ENCODE peak calls at places on chromosome 21, in seven cellular contexts. Q is ecto neural progenitor cell; O is esophagus squamous epithelium; F is anterior cingulate cortex; E is activated CD4-positive, alpha-beta T cell treated with anti-CD3 and anti-CD28 coated beads, Interleukin-2, amount 10 ng/mL, durations not matched to agents 7 days and 5 days; D is NCI-H1105; S is T-helper 1 cell. W is an unnamed sample.
A peak's percentile ranks its signal among the peaks of the same experiment; 100 is the strongest.

GRCh38 chr21:35225573-35225972 is 176.5 kb upstream of the RUNX1 start:
- DNase-seq in Q (no peak), O (no peak), F (no peak), E (no peak), D (no peak), S (no peak), W (no peak)

GRCh38 chr21:30251781-30252180 is 31.0 kb downstream of the KRTAP24-1 start:
- DNase-seq in Q (no peak), O (no peak), F (no peak), E (no peak), D (no peak), S (no peak), W (no peak)

GRCh38 chr21:41071410-41071809 is 96.5 kb upstream of the BACE2 start:
- DNase-seq in Q (peak; percentile 64), O (no peak), F (no peak), E (no peak), D (no peak), S (no peak), W (no peak)

GRCh38 chr21:41809891-41810596 is 43.2 kb upstream of the RIPK4 start:
- DNase-seq in Q (no peak), O (no peak), F (no peak), E (no peak), D (no peak), S (no peak), W (no peak)

GRCh38 chr21:32307706-32308105 is 9.1 kb downstream of the MRAP start:
- DNase-seq in Q (no peak), O (no peak), F (no peak), E (no peak), D (no peak), S (no peak), W (no peak)

GRCh38 chr21:44263221-44263671 is 1.5 kb upstream of the DNMT3L start:
- DNase-seq in Q (peak; percentile 86), O (no peak), F (no peak), E (no peak), D (no peak), S (no peak), W (no peak)

GRCh38 chr21:43588957-43589356 is 70.3 kb downstream of the HSF2BP start:
- DNase-seq in Q (no peak), O (no peak), F (no peak), E (no peak), D (no peak), S (no peak), W (no peak)

GRCh38 chr21:42681296-42682206 is 28.1 kb downstream of the PDE9A start:
- DNase-seq in Q (no peak), O (no peak), F (no peak), E (peak; percentile 25), D (no peak), S (peak; percentile 23), W (no peak)

GRCh38 chr21:24225432-24225831 is 1381.8 kb downstream of the MRPL39 start:
- DNase-seq in Q (no peak), O (no peak), F (no peak), E (no peak), D (no peak), S (no peak), W (no peak)

GRCh38 chr21:38699048-38699447 is 106.7 kb upstream of the ETS2 start:
- DNase-seq in Q (no peak), O (no peak), F (no peak), E (no peak), D (no peak), S (no peak), W (no peak)

GRCh38 chr21:35275776-35276175 is 226.7 kb upstream of the RUNX1 start:
- DNase-seq in Q (no peak), O (no peak), F (no peak), E (no peak), D (no peak), S (no peak), W (no peak)

GRCh38 chr21:46159390-46159789 is 4.0 kb upstream of the FTCD start:
- DNase-seq in Q (peak; percentile 43), O (no peak), F (no peak), E (no peak), D (no peak), S (no peak), W (no peak)

GRCh38 chr21:29677326-29677725 is 262.5 kb downstream of the GRIK1 start:
- DNase-seq in Q (no peak), O (no peak), F (no peak), E (no peak), D (no peak), S (no peak), W (no peak)

GRCh38 chr21:45972353-45972715 is 9.2 kb upstream of the COL6A1 start:
- DNase-seq in Q (no peak), O (no peak), F (no peak), E (no peak), D (no peak), S (no peak), W (no peak)

GRCh38 chr21:25934130-25934529 is 199.4 kb downstream of the GABPA start:
- DNase-seq in Q (no peak), O (no peak), F (no peak), E (no peak), D (no peak), S (no peak), W (peak; percentile 74)

GRCh38 chr21:45317401-45318145 is 29.9 kb upstream of the POFUT2 start:
- DNase-seq in Q (no peak), O (no peak), F (no peak), E (no peak), D (no peak), S (no peak), W (peak; percentile 76)

GRCh38 chr21:35428041-35428400 is 378.9 kb upstream of the RUNX1 start:
- DNase-seq in Q (no peak), O (no peak), F (no peak), E (no peak), D (no peak), S (no peak), W (no peak)

GRCh38 chr21:37862536-37862935 is 53.7 kb downstream of the KCNJ6 start:
- DNase-seq in Q (peak; percentile 48), O (no peak), F (no peak), E (no peak), D (peak; percentile 12), S (no peak), W (peak; percentile 61)

GRCh38 chr21:34345892-34346291 is 17.9 kb upstream of the KCNE2 start:
- DNase-seq in Q (no peak), O (no peak), F (no peak), E (no peak), D (no peak), S (no peak), W (no peak)

GRCh38 chr21:42061195-42061865 is 9.8 kb upstream of the UMODL1 start:
- DNase-seq in Q (no peak), O (no peak), F (peak; percentile 27), E (peak; percentile 41), D (no peak), S (peak; percentile 62), W (no peak)

GRCh38 chr21:45551316-45551715 is 9.1 kb upstream of the SLC19A1 start:
- DNase-seq in Q (no peak), O (no peak), F (no peak), E (peak; percentile 41), D (no peak), S (peak; percentile 87), W (peak; percentile 68)

GRCh38 chr21:26153758-26154157 is 16.8 kb downstream of the APP start:
- DNase-seq in Q (no peak), O (no peak), F (no peak), E (no peak), D (no peak), S (no peak), W (no peak)

GRCh38 chr21:16072176-16072575 is 342.4 kb downstream of the USP25 start:
- DNase-seq in Q (no peak), O (no peak), F (no peak), E (no peak), D (no peak), S (no peak), W (no peak)

GRCh38 chr21:17270234-17270633 is 242.6 kb upstream of the CXADR start:
- DNase-seq in Q (no peak), O (no peak), F (no peak), E (no peak), D (peak; percentile 33), S (no peak), W (peak; percentile 87)

GRCh38 chr21:34630536-34631143 is 15.7 kb upstream of the RCAN1 start:
- DNase-seq in Q (no peak), O (no peak), F (no peak), E (peak; percentile 54), D (peak; percentile 51), S (peak; percentile 56), W (peak; percentile 77)

GRCh38 chr21:45256912-45257672 is 30.6 kb downstream of the POFUT2 start:
- DNase-seq in Q (peak; percentile 54), O (no peak), F (no peak), E (no peak), D (no peak), S (no peak), W (no peak)

GRCh38 chr21:42779431-42779861 is 99.9 kb downstream of the WDR4 start:
- DNase-seq in Q (no peak), O (no peak), F (no peak), E (no peak), D (no peak), S (no peak), W (no peak)

GRCh38 chr21:42299324-42300044 is 15.7 kb downstream of the TFF3 start:
- DNase-seq in Q (no peak), O (no peak), F (no peak), E (peak; percentile 63), D (no peak), S (peak; percentile 30), W (no peak)

GRCh38 chr21:39669485-39669884 is 56.7 kb downstream of the B3GALT5 start:
- DNase-seq in Q (no peak), O (no peak), F (no peak), E (no peak), D (no peak), S (no peak), W (no peak)